ENCODE peak calls at places on chromosomes 11 and 22, in four cellular contexts. U is A549, Q is GM23338, K is HCT116. P is an unnamed sample.

GRCh38 chr22:17060126-17060525 is 24.7 kb upstream of the IL17RA start:
- DNase-seq in K (no peak), U (no peak), Q (peak), P (no peak)

GRCh38 chr11:46387456-46387855 is 4.1 kb downstream of the CHRM4 start:
- DNase-seq in Q (no peak), K (no peak), U (no peak), P (no peak)

GRCh38 chr11:120028181-120028935 is 109.6 kb downstream of the TRIM29 start:
- DNase-seq in Q (no peak), K (no peak), U (no peak), P (no peak)

GRCh38 chr22:37680191-37680851 is 4.9 kb downstream of the LGALS1 start:
- DNase-seq in K (no peak), U (no peak), Q (no peak), P (no peak)

GRCh38 chr11:57425565-57426438 is 1.1 kb downstream of the SLC43A3 start:
- DNase-seq in Q (no peak), U (no peak), K (no peak), P (no peak)

GRCh38 chr22:25626146-25626992 is 61.9 kb downstream of the GRK3 start:
- DNase-seq in Q (no peak), U (no peak), K (no peak), P (no peak)

GRCh38 chr22:24414984-24415945 is 12.1 kb upstream of the ADORA2A start:
- DNase-seq in Q (no peak), K (no peak), U (no peak), P (no peak)

GRCh38 chr22:19483481-19484244 is 3.9 kb downstream of the CDC45 start:
- DNase-seq in K (no peak), U (no peak), Q (no peak), P (no peak)

GRCh38 chr22:21832291-21833290 is 34.9 kb downstream of the MAPK1 start:
- DNase-seq in K (no peak), Q (peak), U (no peak), P (no peak)

GRCh38 chr22:32828150-32828549 is 26.6 kb downstream of the TIMP3 start:
- DNase-seq in U (no peak), Q (no peak), K (no peak), P (no peak)

GRCh38 chr11:27184458-27185312 is 144.1 kb downstream of the BBOX1 start:
- DNase-seq in Q (no peak), K (no peak), U (no peak), P (no peak)

GRCh38 chr11:44959064-44959463 is 8.4 kb upstream of the TP53I11 start:
- DNase-seq in U (no peak), K (no peak), Q (no peak), P (no peak)

GRCh38 chr11:62830904-62831519 is 839 bp downstream of the STX5 start:
- DNase-seq in Q (peak), K (peak), U (no peak), P (no peak)

GRCh38 chr11:11177156-11177808 is 175.8 kb downstream of the CSNK2A3 start:
- DNase-seq in U (no peak), Q (no peak), K (no peak), P (no peak)

GRCh38 chr11:2265396-2265795 is 5.0 kb downstream of the ASCL2 start:
- DNase-seq in K (no peak), Q (no peak), U (no peak), P (no peak)

GRCh38 chr11:75288846-75289760 is 48.5 kb downstream of the TPBGL start:
- DNase-seq in U (no peak), K (no peak), Q (no peak), P (no peak)

GRCh38 chr22:38406617-38407016 is 48.4 kb downstream of the KCNJ4 start:
- DNase-seq in Q (no peak), K (no peak), U (no peak), P (no peak)

GRCh38 chr11:36258730-36259360 is 30.4 kb downstream of the COMMD9 start:
- DNase-seq in U (peak), Q (peak), K (peak), P (peak)

GRCh38 chr11:40130427-40130826 is 1329.0 kb downstream of the LRRC4C start:
- DNase-seq in K (no peak), U (no peak), Q (peak), P (no peak)

GRCh38 chr11:111376453-111376871 is 2.6 kb downstream of the POU2AF1 start:
- DNase-seq in U (no peak), Q (no peak), K (no peak), P (no peak)

GRCh38 chr22:18154821-18155390 is 4.9 kb downstream of the USP18 start:
- DNase-seq in U (no peak), K (no peak), Q (no peak), P (no peak)

GRCh38 chr11:106077609-106078517 is at the start of gene AASDHPPT:
- DNase-seq in U (peak), K (peak), Q (peak), P (peak)

GRCh38 chr22:41846268-41847002 is 13.5 kb downstream of the SREBF2 start:
- DNase-seq in U (no peak), Q (peak), K (no peak), P (no peak)

GRCh38 chr11:48056325-48057183 is 76.2 kb downstream of the PTPRJ start:
- DNase-seq in U (no peak), Q (no peak), K (no peak), P (no peak)

DNA sequence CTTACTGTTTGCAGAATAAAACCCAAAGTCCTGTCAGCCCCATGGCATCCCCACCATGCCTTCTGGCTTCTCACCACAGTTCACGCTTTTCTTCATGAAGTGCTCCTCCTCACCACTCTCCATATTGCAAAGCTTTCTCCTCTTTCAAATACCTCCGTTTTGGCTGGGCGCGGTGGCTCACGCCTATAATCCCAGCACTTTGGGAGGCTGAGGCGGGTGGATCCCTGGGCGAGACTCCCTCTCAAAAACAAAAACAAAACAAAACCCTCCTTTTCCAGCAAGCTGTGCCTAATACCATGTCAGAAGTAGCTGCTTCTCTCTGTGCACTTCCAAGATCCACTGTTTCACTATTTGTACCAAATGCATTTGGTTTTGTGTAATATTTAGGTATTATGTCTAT is 6.7 kb downstream of the BACE1 start:
- DNase-seq in K (no peak), U (no peak), Q (no peak), P (no peak)
- TF ChIP-seq REST in K (no peak), U (no peak), Q (no peak), P (no peak)

DNA sequence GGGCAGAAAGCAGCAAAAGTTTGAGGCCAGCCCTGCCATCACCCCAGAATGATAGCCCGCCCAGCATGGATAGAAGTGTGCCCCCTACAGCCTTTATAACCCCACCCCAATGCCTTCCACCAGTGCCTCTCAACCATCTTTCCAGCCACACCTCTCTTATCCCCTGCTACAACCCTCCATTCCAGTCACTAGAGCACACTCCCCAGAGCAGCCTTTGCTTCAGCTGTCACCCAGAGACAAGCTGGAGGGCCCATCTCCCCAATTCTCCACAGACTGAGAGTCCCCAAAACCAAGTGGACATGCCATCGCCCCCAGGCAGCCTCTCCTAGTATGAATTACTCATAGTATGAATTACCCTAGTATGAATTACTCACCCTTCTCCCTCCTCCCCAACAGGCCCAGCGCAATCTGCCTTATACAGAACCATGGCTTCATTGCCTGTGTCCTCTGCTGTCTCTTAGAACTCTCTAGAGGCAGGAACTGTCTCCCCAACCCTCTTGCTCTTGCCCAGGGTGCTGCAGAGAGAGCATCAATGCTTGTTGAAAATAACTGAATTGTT is 24.9 kb downstream of the MYH9 start:
- DNase-seq in U (no peak), Q (no peak), K (no peak), P (no peak)
- TF ChIP-seq REST in U (no peak), Q (no peak), K (no peak), P (no peak)

DNA sequence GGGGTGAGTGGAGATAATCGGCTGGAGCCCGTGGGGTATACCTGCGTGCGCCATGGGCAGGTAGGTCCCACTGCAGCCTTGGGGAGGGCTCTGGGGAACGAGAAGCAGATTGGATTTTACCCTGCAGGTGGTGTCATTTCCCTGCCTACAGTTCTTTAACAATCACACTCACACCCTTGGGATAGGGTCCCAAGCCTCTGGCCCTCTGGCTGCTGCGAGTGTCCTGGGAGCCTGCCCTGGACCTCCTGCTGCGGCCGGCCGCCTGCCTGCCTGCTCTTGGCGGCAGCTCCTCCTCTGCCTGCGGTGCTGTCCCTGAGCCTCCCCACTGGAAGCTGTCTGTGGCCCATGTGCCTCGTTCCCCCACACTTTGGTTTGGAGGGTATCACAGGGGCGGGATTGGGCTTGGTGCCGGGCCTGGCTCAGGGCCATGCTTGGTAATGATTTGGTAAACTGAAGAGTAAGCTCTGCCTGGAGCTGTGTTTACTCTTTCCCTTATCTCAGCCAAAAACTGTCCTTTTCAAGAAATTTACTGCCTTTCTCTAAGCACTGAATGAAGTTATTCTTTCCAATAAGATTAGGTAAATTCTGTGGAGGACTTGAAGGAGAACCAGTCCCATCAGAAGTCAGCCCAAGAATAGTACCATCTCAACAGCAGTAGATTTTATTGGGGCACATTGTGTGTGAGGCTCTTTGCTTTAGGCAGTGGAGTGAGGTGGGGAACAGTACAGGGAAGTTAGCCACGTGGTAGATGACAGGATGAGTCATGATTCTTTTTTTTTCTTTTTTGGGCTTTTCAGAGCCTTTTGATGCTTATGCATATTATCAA is 53.7 kb downstream of the TBC1D22A start:
- DNase-seq in Q (peak), K (no peak), U (no peak), P (no peak)
- TF ChIP-seq REST in Q (no peak), K (no peak), U (no peak), P (no peak)

DNA sequence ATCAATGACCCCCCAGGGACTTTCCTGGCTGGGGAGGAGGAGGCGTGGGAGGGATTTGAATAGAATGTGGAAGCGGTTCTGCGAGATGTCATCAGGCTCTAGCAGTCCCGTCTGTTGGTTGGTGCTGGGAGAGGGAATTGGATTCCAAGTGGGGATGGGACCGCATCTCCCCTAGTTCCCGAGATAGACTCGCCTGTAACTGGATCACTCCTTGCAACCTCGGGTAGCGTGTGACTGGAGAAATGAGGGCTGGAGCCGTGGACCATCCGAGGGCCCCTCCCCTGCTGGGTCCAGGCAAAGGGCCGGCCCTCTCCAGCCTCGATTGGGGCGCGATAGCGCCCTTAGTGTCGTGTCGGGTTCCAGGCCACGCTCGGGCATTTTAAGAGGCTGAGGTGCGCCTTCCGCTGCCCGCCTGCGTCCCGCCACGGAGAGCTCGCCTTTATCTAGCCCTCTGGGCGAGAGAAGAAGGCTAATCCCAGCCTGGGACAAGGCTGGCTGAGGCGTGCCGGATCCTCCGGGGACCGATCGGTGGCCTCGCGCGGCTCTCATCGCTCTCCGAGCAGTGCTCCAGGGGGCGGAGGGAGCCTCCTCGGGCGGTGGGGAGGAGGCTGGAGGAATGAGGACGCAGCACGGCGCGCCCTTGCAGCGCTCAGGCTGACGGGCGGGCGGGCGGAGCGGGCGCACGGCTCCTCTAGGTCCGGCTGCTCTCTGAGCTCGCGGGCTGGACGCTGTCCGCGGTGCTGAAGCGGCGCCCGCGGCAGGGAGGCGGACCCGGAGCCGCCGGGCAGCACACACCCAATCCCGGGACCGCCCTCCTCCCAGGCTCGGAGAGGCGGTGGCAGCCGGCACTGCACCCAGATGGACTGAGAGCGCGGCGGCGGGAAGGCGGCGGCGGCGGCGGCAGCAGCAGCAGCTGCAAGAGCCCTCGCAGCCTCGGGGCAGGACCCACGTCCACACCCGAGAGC is 107.8 kb downstream of the OSBP2 start:
- DNase-seq in K (peak), Q (peak), U (peak), P (no peak)
- TF ChIP-seq REST in K (peak), Q (peak), U (peak), P (peak)

GRCh38 chr22:23264610-23265388 is 84.5 kb downstream of the BCR start:
- DNase-seq in K (no peak), Q (no peak), U (no peak), P (no peak)
- TF ChIP-seq REST in K (no peak), Q (no peak), U (no peak), P (no peak)

GRCh38 chr22:30175743-30176288 is 70.7 kb downstream of the LIF start:
- DNase-seq in U (no peak), Q (no peak), K (no peak), P (no peak)
- TF ChIP-seq REST in U (no peak), Q (no peak), K (no peak), P (no peak)

DNA sequence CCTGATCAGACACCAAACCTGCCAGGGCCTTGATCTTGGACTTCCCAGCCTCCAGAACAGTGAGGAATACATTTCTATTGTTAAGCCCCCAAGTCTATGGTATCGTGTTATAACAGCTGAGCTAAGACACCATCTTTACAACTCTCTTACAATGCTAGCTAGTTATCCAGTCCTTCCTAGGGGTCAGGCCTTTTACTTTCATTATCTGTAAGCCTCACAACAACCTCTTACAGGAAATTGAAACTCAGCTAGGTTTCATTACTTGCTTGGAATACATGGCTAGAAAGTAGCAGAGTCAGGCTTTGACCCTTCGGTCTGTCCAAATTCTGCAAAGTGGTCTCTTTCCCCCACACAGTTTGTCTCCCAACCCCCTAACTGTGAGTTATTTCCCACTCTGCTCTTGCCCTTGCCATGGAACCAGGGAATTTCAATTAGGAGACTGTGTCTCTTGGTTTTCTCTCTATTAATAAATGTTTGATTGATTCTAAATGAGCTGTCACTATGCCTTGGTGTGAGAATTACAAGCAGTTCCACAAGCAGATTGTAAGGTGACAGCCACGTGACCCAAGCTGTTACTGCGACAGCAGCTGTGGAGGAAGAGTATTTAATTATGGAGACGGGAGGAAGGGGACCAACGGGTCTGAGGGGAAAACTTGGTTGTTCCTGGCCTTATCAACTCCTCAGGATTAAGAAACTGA is 38.4 kb upstream of the CLMP start:
- DNase-seq in K (no peak), U (no peak), Q (no peak), P (no peak)
- TF ChIP-seq REST in K (no peak), U (no peak), Q (no peak), P (no peak)

DNA sequence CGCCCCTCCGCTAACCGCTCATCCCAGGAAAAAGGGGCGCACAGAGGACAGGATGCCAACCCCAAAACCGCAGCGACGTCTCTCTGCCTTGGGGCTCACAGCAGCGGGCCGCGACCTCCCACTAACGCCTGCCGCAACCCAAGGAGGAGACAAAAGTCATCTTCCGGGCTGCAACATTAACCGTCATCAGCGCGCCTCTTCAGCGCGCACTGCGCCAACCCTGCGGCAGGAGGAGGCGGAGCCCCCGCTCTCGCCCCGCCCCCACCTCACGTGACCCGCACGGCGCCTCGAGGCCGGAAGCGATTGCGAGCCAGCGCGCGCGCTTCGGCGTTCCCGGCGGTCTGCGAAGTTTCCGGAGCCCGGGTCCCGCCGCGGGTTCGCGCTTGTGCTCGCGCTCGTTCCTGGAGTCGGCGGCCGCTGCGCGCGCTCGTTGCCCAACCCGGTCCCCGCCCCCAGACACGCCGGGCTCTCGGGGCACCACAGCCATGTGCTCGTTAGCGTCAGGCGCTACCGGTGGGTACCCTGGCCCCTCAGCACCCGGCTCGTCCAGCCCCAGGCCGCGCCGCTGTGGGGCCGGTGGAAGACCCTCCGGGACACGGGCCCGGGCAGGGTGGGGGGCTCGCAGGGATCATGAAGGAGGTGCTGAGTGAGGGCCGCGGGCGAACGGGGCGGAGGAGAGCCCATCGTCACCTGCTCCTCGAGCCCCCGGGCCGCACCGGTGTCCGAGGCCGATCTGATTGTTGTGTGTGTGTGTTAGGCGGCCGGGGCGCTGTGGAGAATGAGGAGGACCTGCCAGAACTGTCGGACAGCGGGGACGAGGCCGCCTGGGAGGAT is at the start of gene PRMT3:
- DNase-seq in K (peak), Q (peak), U (peak), P (peak)
- TF ChIP-seq REST in K (no peak), Q (no peak), U (no peak), P (peak)

GRCh38 chr11:85955531-85955930 is 100.3 kb downstream of the CCDC83 start:
- DNase-seq in Q (no peak), U (no peak), K (no peak), P (no peak)
- TF ChIP-seq REST in Q (no peak), U (no peak), K (no peak), P (no peak)

DNA sequence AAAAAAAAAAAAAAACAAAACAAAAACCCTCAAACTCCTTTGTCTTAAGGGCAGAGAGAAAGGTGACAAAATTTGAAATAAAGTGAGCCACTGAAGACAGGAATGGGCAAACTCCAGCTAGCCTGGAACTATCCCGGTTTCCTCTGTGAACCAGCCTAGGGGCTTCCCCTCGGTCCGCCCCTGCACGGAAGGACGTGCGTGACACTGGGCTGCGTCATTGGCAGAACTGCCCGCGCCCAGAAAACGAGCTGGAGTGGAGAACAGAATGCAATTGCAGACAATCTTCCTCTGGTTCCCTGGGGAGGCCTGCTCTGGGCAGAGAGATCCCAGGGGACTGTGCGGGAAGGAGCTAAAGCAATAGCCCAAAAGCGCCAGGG is 628 bp downstream of the RAB38 start:
- DNase-seq in Q (peak), K (peak), U (peak), P (no peak)
- TF ChIP-seq REST in Q (no peak), K (no peak), U (no peak), P (no peak)

P was measured in Panc1.